ENCODE peak calls at places on chromosomes 13 and 19, in ten cellular contexts. G is kidney, H is RWPE1, L is AG10803, X is omental fat pad, S is cardiac fibroblast, P is GM10248, O is GM12865, N is AG04449, J is heart right ventricle. A is an unnamed sample.

GRCh38 chr13:77579971-77580370 is 44.5 kb downstream of the SCEL start:
- DNase-seq in O (no peak), J (no peak), X (no peak), P (no peak), S (no peak), N (no peak), L (no peak), G (no peak), H (no peak), A (no peak)

GRCh38 chr13:109734002-109734785 is 52.2 kb downstream of the IRS2 start:
- DNase-seq in G (no peak), N (no peak), X (no peak), P (no peak), O (no peak), J (no peak), S (no peak), H (no peak), L (no peak), A (no peak)

GRCh38 chr13:110616103-110617101 is 1.1 kb downstream of the NAXD start:
- DNase-seq in J (no peak), L (peak; percentile 62), H (peak; percentile 67), G (peak; percentile 81), O (peak; percentile 74), N (no peak), S (peak; percentile 55), P (peak; percentile 74), X (no peak), A (no peak)

GRCh38 chr13:44157614-44158013 is 216.0 kb upstream of the SERP2 start:
- DNase-seq in N (no peak), J (no peak), S (no peak), L (peak; percentile 55), P (no peak), O (no peak), H (no peak), G (no peak), X (no peak), A (no peak)

GRCh38 chr13:79196366-79196765 is 209.7 kb downstream of the RBM26 start:
- DNase-seq in S (no peak), O (no peak), H (no peak), J (no peak), X (no peak), G (no peak), P (no peak), N (no peak), L (no peak), A (no peak)

GRCh38 chr13:110388141-110388943 is 81.3 kb downstream of the COL4A2 start:
- DNase-seq in O (no peak), L (peak; percentile 87), P (no peak), J (peak; percentile 72), N (no peak), G (peak; percentile 87), S (peak; percentile 81), H (no peak), X (no peak), A (no peak)

GRCh38 chr13:100790405-100790804 is 115.8 kb upstream of the TMTC4 start:
- DNase-seq in N (no peak), G (no peak), O (no peak), H (no peak), S (no peak), L (no peak), X (no peak), J (no peak), P (no peak), A (no peak)

GRCh38 chr19:36837525-36837901 is 674 bp downstream of the ZNF790 start:
- DNase-seq in L (no peak), N (no peak), P (no peak), O (no peak), H (no peak), X (no peak), S (no peak), G (no peak), J (no peak), A (no peak)

GRCh38 chr19:29953352-29954247 is 11.6 kb downstream of the URI1 start:
- DNase-seq in L (no peak), O (no peak), S (no peak), N (no peak), P (no peak), X (no peak), G (no peak), J (no peak), H (no peak), A (no peak)

GRCh38 chr13:112689498-112690241 is at the start of gene ATP11A:
- DNase-seq in X (peak; percentile 71), G (peak; percentile 98), O (peak; percentile 93), P (peak; percentile 95), J (peak; percentile 93), L (peak; percentile 92), N (peak; percentile 31), H (peak; percentile 87), S (peak; percentile 96), A (peak; percentile 95)

GRCh38 chr19:12880551-12881171 is 588 bp downstream of the DNASE2 start:
- DNase-seq in H (no peak), L (no peak), X (no peak), S (peak; percentile 38), N (no peak), O (peak; percentile 46), P (no peak), G (peak; percentile 81), J (no peak), A (no peak)

GRCh38 chr13:46667687-46668281 is 114.8 kb downstream of the LRCH1 start:
- DNase-seq in X (no peak), H (no peak), J (no peak), N (no peak), P (peak; percentile 55), G (no peak), O (peak; percentile 76), L (no peak), S (peak; percentile 33), A (no peak)

GRCh38 chr19:52366414-52366824 is 3.3 kb upstream of the ZNF880 start:
- DNase-seq in L (no peak), X (no peak), S (no peak), N (no peak), H (no peak), J (no peak), G (no peak), O (no peak), P (no peak), A (no peak)

GRCh38 chr19:52370341-52370710 is 603 bp downstream of the ZNF880 start:
- DNase-seq in G (no peak), N (no peak), X (no peak), J (no peak), P (no peak), L (no peak), O (no peak), S (no peak), H (no peak), A (no peak)

GRCh38 chr19:52369463-52370340 is at the start of gene ZNF880:
- DNase-seq in O (peak; percentile 22), N (peak; percentile 37), H (peak; percentile 90), S (peak; percentile 94), J (peak; percentile 95), X (peak; percentile 95), L (peak; percentile 88), P (peak; percentile 86), G (peak; percentile 98), A (peak; percentile 95)
- TF ChIP-seq CTCF in O (no peak), N (no peak), H (no peak), S (no peak), J (no peak), X (no peak), L (peak; percentile 13), P (no peak), G (no peak), A (no peak)

DNA sequence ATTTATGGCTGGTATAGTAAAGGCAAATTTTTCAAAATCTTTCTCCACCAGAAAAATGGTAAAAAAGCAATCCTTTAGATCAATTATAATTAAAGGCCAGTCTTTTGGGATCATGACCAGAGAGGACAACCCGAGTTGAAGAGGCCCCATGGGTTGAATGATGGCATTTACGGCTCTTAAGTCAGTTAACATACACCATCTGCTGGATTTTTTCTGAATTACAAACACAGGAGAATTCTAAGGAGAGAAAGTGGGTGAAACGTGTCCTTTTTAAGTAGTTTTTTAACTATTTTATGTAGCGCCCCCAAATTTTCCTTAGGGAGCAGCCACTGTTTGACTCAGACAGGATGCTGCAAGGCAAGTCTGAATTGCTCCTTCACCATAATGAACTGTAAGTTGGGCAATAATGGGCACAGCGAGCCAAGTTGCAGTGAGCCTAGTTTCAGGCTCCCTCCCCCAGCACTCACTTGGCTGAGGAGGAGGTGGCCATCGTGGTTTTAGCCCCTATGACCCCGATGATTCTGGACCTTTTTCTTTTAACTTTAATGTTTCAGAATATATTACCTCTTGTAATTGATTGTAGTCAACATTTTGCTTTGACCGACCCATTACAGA is 13.6 kb upstream of the ZNF611 start:
- DNase-seq in S (peak; percentile 38), H (peak; percentile 18), X (no peak), O (peak; percentile 12), G (no peak), L (peak; percentile 45), N (no peak), J (peak; percentile 8), P (no peak), A (no peak)
- TF ChIP-seq CTCF in S (peak; percentile 32), H (no peak), X (no peak), O (no peak), G (peak; percentile 30), L (peak; percentile 46), N (no peak), J (peak; percentile 15), P (peak; percentile 7), A (peak; percentile 52)

GRCh38 chr13:40390290-40391008 is 276.0 kb downstream of the FOXO1 start:
- DNase-seq in H (no peak), G (no peak), X (no peak), N (no peak), O (no peak), S (no peak), P (no peak), L (no peak), J (no peak), A (no peak)
- TF ChIP-seq CTCF in H (no peak), G (no peak), X (no peak), N (no peak), O (no peak), S (no peak), P (no peak), L (no peak), J (no peak), A (no peak)

GRCh38 chr19:38280030-38280921 is 15.9 kb downstream of the SPINT2 start:
- DNase-seq in O (no peak), X (no peak), N (no peak), L (no peak), P (no peak), S (no peak), J (no peak), G (no peak), H (no peak), A (no peak)

GRCh38 chr19:38277549-38277948 is 13.2 kb downstream of the SPINT2 start:
- DNase-seq in H (peak; percentile 45), P (no peak), O (no peak), N (no peak), L (peak; percentile 65), J (no peak), G (no peak), X (no peak), S (peak; percentile 62), A (no peak)

GRCh38 chr19:38278751-38279150 is 14.4 kb downstream of the SPINT2 start:
- DNase-seq in O (no peak), L (no peak), N (no peak), G (no peak), J (no peak), P (no peak), H (no peak), S (no peak), X (no peak), A (no peak)

GRCh38 chr19:38276942-38277517 is 12.7 kb downstream of the SPINT2 start:
- DNase-seq in G (no peak), J (no peak), X (no peak), S (no peak), O (no peak), H (no peak), L (peak; percentile 30), P (no peak), N (no peak), A (no peak)

GRCh38 chr19:38277969-38278680 is 13.8 kb downstream of the SPINT2 start:
- DNase-seq in O (no peak), X (no peak), G (peak; percentile 93), J (peak; percentile 85), S (peak; percentile 91), L (peak; percentile 91), H (no peak), P (no peak), N (no peak), A (peak; percentile 68)
- TF ChIP-seq CTCF in O (no peak), X (no peak), G (no peak), J (no peak), S (no peak), L (no peak), H (no peak), P (no peak), N (no peak), A (no peak)